ENCODE peak calls at places on chromosomes 5 and 9, in ten cellular contexts. P is NCI-H1436, A is upper lobe of right lung, B is kidney epithelial cell, M is adrenal gland, X is Right ventricle myocardium inferior, K is Right ventricle myocardium superior, Q is germinal center, T is ACHN, Z is BE2C. F is an unnamed sample.

GRCh38 chr5:85458319-85458718 is 1073.6 kb upstream of the EDIL3 start:
- DNase-seq in Z (no peak), B (no peak), A (no peak), Q (no peak), M (no peak), X (no peak), P (no peak), T (no peak), K (peak; percentile 12), F (no peak)

GRCh38 chr9:98555851-98556465 is 152.8 kb downstream of the GABBR2 start:
- DNase-seq in T (no peak), Q (no peak), X (no peak), Z (no peak), P (no peak), M (no peak), B (no peak), K (no peak), A (no peak), F (no peak)

GRCh38 chr5:174044855-174045254 is 651 bp upstream of the NSG2 start:
- DNase-seq in B (no peak), M (no peak), X (no peak), T (no peak), A (no peak), Q (no peak), P (no peak), Z (no peak), K (no peak), F (no peak)

GRCh38 chr5:93658044-93658443 is 75.0 kb downstream of the NR2F1 start:
- DNase-seq in X (no peak), K (no peak), B (no peak), T (no peak), A (no peak), P (no peak), Z (no peak), M (no peak), Q (no peak), F (peak; percentile 49)

GRCh38 chr5:6355294-6355693 is 23.1 kb downstream of the MED10 start:
- DNase-seq in P (no peak), Z (no peak), K (no peak), X (no peak), T (no peak), B (no peak), A (no peak), Q (no peak), M (no peak), F (no peak)

GRCh38 chr5:99644822-99645221 is 716.0 kb upstream of the CHD1 start:
- DNase-seq in X (no peak), Z (no peak), T (no peak), P (no peak), B (no peak), Q (no peak), M (no peak), K (no peak), A (no peak), F (no peak)

GRCh38 chr5:144205141-144205551 is 34.5 kb downstream of the KCTD16 start:
- DNase-seq in Z (peak; percentile 32), K (peak; percentile 46), A (peak; percentile 63), T (peak; percentile 4), X (peak; percentile 46), Q (no peak), M (peak; percentile 55), B (no peak), P (no peak), F (no peak)

GRCh38 chr9:127128341-127129072 is 6.1 kb upstream of the ANGPTL2 start:
- DNase-seq in A (peak; percentile 58), X (peak; percentile 85), B (no peak), K (peak; percentile 79), T (no peak), Z (no peak), P (no peak), M (peak; percentile 64), Q (no peak), F (no peak)

GRCh38 chr5:177434942-177435738 is 8.7 kb downstream of the GRK6 start:
- DNase-seq in A (no peak), P (no peak), X (peak; percentile 43), T (no peak), Q (no peak), Z (no peak), B (no peak), K (no peak), M (peak; percentile 72), F (no peak)

GRCh38 chr5:30747412-30747811 is 446.1 kb upstream of the CDH6 start:
- DNase-seq in Q (no peak), T (no peak), X (no peak), Z (no peak), A (no peak), P (no peak), B (no peak), M (no peak), K (no peak), F (no peak)

GRCh38 chr5:161001604-161002003 is 149.6 kb upstream of the ATP10B start:
- DNase-seq in Z (no peak), X (no peak), P (no peak), K (no peak), Q (no peak), A (no peak), B (no peak), M (no peak), T (no peak), F (no peak)

GRCh38 chr5:124871299-124871698 is 124.9 kb upstream of the ZNF608 start:
- DNase-seq in B (no peak), K (no peak), T (no peak), P (no peak), M (no peak), Q (no peak), A (no peak), Z (peak; percentile 36), X (no peak), F (no peak)

GRCh38 chr9:134970198-134970597 is 52.5 kb upstream of the FCN1 start:
- DNase-seq in M (no peak), A (no peak), Q (no peak), B (no peak), Z (no peak), T (no peak), P (no peak), K (no peak), X (no peak), F (no peak)

GRCh38 chr9:124855944-124856773 is 2.9 kb downstream of the WDR38 start:
- DNase-seq in P (no peak), M (no peak), Z (peak; percentile 78), A (no peak), X (no peak), T (peak; percentile 52), Q (no peak), B (no peak), K (no peak), F (no peak)

F was measured in non-pigmented ciliary epithelial cell.